ENCODE peak calls at places on chromosomes 1 and 21, in five cellular contexts. R is osteocyte; Z is HEK293T; H is spleen; B is NK-92 treated with Interleukin-12 subunit alpha and Interleukin-12 subunit beta, amount 100 ng/mL, for 24 hours. F is an unnamed sample.

GRCh38 chr1:221913351-221913750 is 171.5 kb upstream of the DUSP10 start:
- DNase-seq in R (no peak), Z (no peak), H (no peak), B (no peak), F (no peak)

GRCh38 chr21:14773777-14774345 is 227.7 kb upstream of the SAMSN1 start:
- DNase-seq in R (no peak), Z (peak; percentile 39), H (peak; percentile 63), B (peak; percentile 18), F (no peak)

GRCh38 chr1:178768423-178768822 is 43.4 kb downstream of the RALGPS2 start:
- DNase-seq in R (no peak), Z (peak; percentile 56), H (no peak), B (no peak), F (no peak)

GRCh38 chr21:15437873-15438272 is 291.9 kb upstream of the USP25 start:
- DNase-seq in R (no peak), Z (no peak), H (no peak), B (no peak), F (no peak)

GRCh38 chr1:241774017-241774416 is 74.0 kb upstream of the EXO1 start:
- DNase-seq in R (no peak), Z (no peak), H (no peak), B (no peak), F (no peak)

GRCh38 chr1:202018476-202019234 is 8.3 kb downstream of the ELF3 start:
- DNase-seq in R (no peak), Z (no peak), H (no peak), B (peak; percentile 35), F (no peak)

GRCh38 chr1:152543808-152544207 is 22.8 kb downstream of the LCE3E start:
- DNase-seq in R (no peak), Z (peak; percentile 34), H (no peak), B (no peak), F (no peak)

GRCh38 chr1:180498594-180498993 is 3.8 kb downstream of the ACBD6 start:
- DNase-seq in R (no peak), Z (no peak), H (no peak), B (no peak), F (no peak)

GRCh38 chr21:45012661-45013270 is 61.6 kb upstream of the ADARB1 start:
- DNase-seq in R (no peak), Z (no peak), H (peak; percentile 59), B (no peak), F (no peak)

GRCh38 chr1:6343506-6344405 is 49.8 kb downstream of the ACOT7 start:
- DNase-seq in R (peak; percentile 92), Z (peak; percentile 80), H (no peak), B (no peak), F (no peak)

GRCh38 chr1:178337091-178337726 is 159.6 kb downstream of the CLEC20A start:
- DNase-seq in R (no peak), Z (no peak), H (no peak), B (no peak), F (no peak)

GRCh38 chr1:160411963-160412362 is 11.6 kb downstream of the VANGL2 start:
- DNase-seq in R (no peak), Z (no peak), H (no peak), B (no peak), F (no peak)

GRCh38 chr1:200896571-200897187 is 2.0 kb downstream of the INAVA start:
- DNase-seq in R (no peak), Z (no peak), H (peak; percentile 33), B (no peak), F (no peak)

GRCh38 chr1:223645903-223646302 is 19.6 kb downstream of the CAPN8 start:
- DNase-seq in R (no peak), Z (no peak), H (no peak), B (no peak), F (no peak)

GRCh38 chr1:117860906-117861610 is 68.4 kb downstream of the GDAP2 start:
- DNase-seq in R (no peak), Z (no peak), H (no peak), B (no peak), F (no peak)

GRCh38 chr1:63042278-63042677 is 258.3 kb downstream of the ATG4C start:
- DNase-seq in R (no peak), Z (no peak), H (no peak), B (no peak), F (no peak)

GRCh38 chr1:214337536-214337935 is 56.6 kb downstream of the SMYD2 start:
- DNase-seq in R (no peak), Z (no peak), H (no peak), B (no peak), F (no peak)

GRCh38 chr1:98049370-98050115 is 128.7 kb upstream of the DPYD start:
- DNase-seq in R (no peak), Z (no peak), H (no peak), B (no peak), F (no peak)

GRCh38 chr1:225454067-225454618 is 26.3 kb upstream of the LBR start:
- DNase-seq in R (no peak), Z (no peak), H (no peak), B (no peak), F (no peak)

GRCh38 chr1:7616076-7616833 is 154.8 kb upstream of the VAMP3 start:
- DNase-seq in R (no peak), Z (peak; percentile 64), H (peak; percentile 54), B (no peak), F (no peak)

GRCh38 chr21:36563301-36563926 is 83.5 kb upstream of the CLDN14 start:
- DNase-seq in R (peak; percentile 4), Z (no peak), H (no peak), B (no peak), F (no peak)

GRCh38 chr1:21268281-21269239 is 21.7 kb downstream of the ECE1 start:
- DNase-seq in R (no peak), Z (no peak), H (peak; percentile 76), B (no peak), F (no peak)

GRCh38 chr1:116511459-116512019 is 59.3 kb downstream of the CD58 start:
- DNase-seq in R (no peak), Z (no peak), H (no peak), B (no peak), F (no peak)

GRCh38 chr1:10901091-10901893 is 104.8 kb upstream of the CASZ1 start:
- DNase-seq in R (no peak), Z (no peak), H (peak; percentile 57), B (no peak), F (no peak)

GRCh38 chr1:157105988-157106812 is 6.6 kb upstream of the ETV3L start:
- DNase-seq in R (no peak), Z (no peak), H (peak; percentile 79), B (no peak), F (peak; percentile 49)

GRCh38 chr1:219330669-219331068 is 157.0 kb downstream of the LYPLAL1 start:
- DNase-seq in R (no peak), Z (no peak), H (no peak), B (no peak), F (no peak)

GRCh38 chr1:24117722-24118409 is 5.9 kb upstream of the MYOM3 start:
- DNase-seq in R (no peak), Z (no peak), H (peak; percentile 25), B (no peak), F (no peak)

GRCh38 chr1:67668660-67669059 is 16.3 kb upstream of the GADD45A start:
- DNase-seq in R (no peak), Z (no peak), H (no peak), B (no peak), F (no peak)

F was measured in frontal cortex.